ENCODE peak calls at places on chromosomes 16 and 17, in ten cellular contexts. G is CD4-positive, CD25-positive, alpha-beta regulatory T cell; Y is right cardiac atrium; J is upper lobe of left lung; D is CD8-positive, alpha-beta memory T cell; B is trophoblast cell; Q is upper lobe of right lung; C is cardiac muscle cell; V is CD4-positive, alpha-beta memory T cell; E is SJCRH30. I is an unnamed sample. For H3K4me1, the result is how much of the 10 kb centered on the place peaks cover.

GRCh38 chr17:44496815-44497214 is 6.4 kb downstream of the GPATCH8 start:
- DNase-seq in G (no peak), Y (no peak), J (no peak), D (no peak), B (no peak), Q (no peak), C (no peak), V (no peak), E (no peak), I (no peak)

GRCh38 chr16:81866820-81867440 is 87.8 kb downstream of the PLCG2 start:
- DNase-seq in G (no peak), Y (peak), J (peak), D (no peak), B (no peak), Q (peak), C (no peak), V (no peak), E (no peak), I (no peak)

GRCh38 chr16:69339289-69340094 is at the start of the genes COG8 and NIP7:
- DNase-seq in G (peak), Y (peak), J (peak), D (peak), B (peak), Q (peak), C (peak), V (peak), E (peak), I (peak)

GRCh38 chr17:64972611-64973010 is 53.3 kb upstream of the LRRC37A3 start:
- DNase-seq in G (no peak), Y (no peak), J (no peak), D (no peak), B (no peak), Q (no peak), C (no peak), V (no peak), E (no peak), I (no peak)

GRCh38 chr17:35765086-35765710 is 4.5 kb downstream of the C17orf50 start:
- DNase-seq in G (no peak), Y (no peak), J (no peak), D (no peak), B (no peak), Q (no peak), C (no peak), V (no peak), E (peak), I (no peak)

GRCh38 chr17:82694647-82695046 is 3.9 kb downstream of the RAB40B start:
- DNase-seq in G (no peak), Y (no peak), J (no peak), D (no peak), B (no peak), Q (no peak), C (no peak), V (no peak), E (no peak), I (no peak)

GRCh38 chr17:74871329-74872076 is 1.3 kb downstream of the FDXR start:
- DNase-seq in G (no peak), Y (peak), J (no peak), D (no peak), B (no peak), Q (no peak), C (no peak), V (no peak), E (no peak), I (peak)

GRCh38 chr17:4706121-4706520 is 2.2 kb upstream of the PELP1 start:
- DNase-seq in G (no peak), Y (no peak), J (no peak), D (no peak), B (no peak), Q (no peak), C (no peak), V (no peak), E (no peak), I (no peak)

GRCh38 chr17:3916013-3916696 is at the start of gene P2RX1:
- DNase-seq in G (peak), Y (peak), J (peak), D (peak), B (no peak), Q (peak), C (peak), V (peak), E (no peak), I (no peak)

GRCh38 chr16:79519448-79519847 is 81.1 kb downstream of the MAF start:
- DNase-seq in G (peak), Y (peak), J (peak), D (no peak), B (no peak), Q (peak), C (no peak), V (no peak), E (no peak), I (no peak)

GRCh38 chr17:71936977-71937376 is 183.8 kb upstream of the SOX9 start:
- DNase-seq in G (no peak), Y (no peak), J (no peak), D (no peak), B (no peak), Q (no peak), C (no peak), V (no peak), E (no peak), I (no peak)

GRCh38 chr17:43418441-43419374 is 19.9 kb downstream of the ARL4D start:
- DNase-seq in G (no peak), Y (peak), J (no peak), D (no peak), B (peak), Q (no peak), C (peak), V (no peak), E (peak), I (no peak)

GRCh38 chr17:46770818-46771600 is 47.5 kb downstream of the WNT3 start:
- DNase-seq in G (peak), Y (peak), J (peak), D (no peak), B (peak), Q (peak), C (peak), V (no peak), E (peak), I (peak)

GRCh38 chr16:69413045-69413664 is 11.3 kb upstream of the CYB5B start:
- DNase-seq in G (no peak), Y (no peak), J (no peak), D (no peak), B (no peak), Q (no peak), C (no peak), V (no peak), E (no peak), I (no peak)

GRCh38 chr17:16215965-16216316 is 607 bp upstream of the NCOR1 start:
- DNase-seq in G (peak), Y (no peak), J (no peak), D (no peak), B (peak), Q (no peak), C (no peak), V (peak), E (peak), I (peak)

GRCh38 chr17:41648411-41649195 is 24.2 kb upstream of the KRT17 start:
- DNase-seq in G (peak), Y (peak), J (peak), D (peak), B (peak), Q (peak), C (peak), V (peak), E (peak), I (peak)

GRCh38 chr16:7505495-7505894 is 172.8 kb downstream of the RBFOX1 start:
- DNase-seq in G (no peak), Y (no peak), J (no peak), D (no peak), B (no peak), Q (no peak), C (no peak), V (no peak), E (no peak), I (no peak)

GRCh38 chr17:2635241-2635640 is 41.8 kb downstream of the PAFAH1B1 start:
- DNase-seq in G (no peak), Y (no peak), J (no peak), D (no peak), B (no peak), Q (no peak), C (no peak), V (no peak), E (no peak), I (no peak)

GRCh38 chr17:72614871-72615626 is 477.4 kb downstream of the SLC39A11 start:
- DNase-seq in G (no peak), Y (no peak), J (peak), D (no peak), B (no peak), Q (no peak), C (peak), V (no peak), E (no peak), I (no peak)

GRCh38 chr17:80360396-80360795 is 54.6 kb upstream of the ENDOV start:
- DNase-seq in G (no peak), Y (no peak), J (no peak), D (no peak), B (no peak), Q (no peak), C (no peak), V (no peak), E (no peak), I (peak)

GRCh38 chr17:81480140-81480917 is 32.3 kb downstream of the ACTG1 start:
- DNase-seq in G (no peak), Y (peak), J (no peak), D (no peak), B (no peak), Q (no peak), C (peak), V (no peak), E (peak), I (no peak)

GRCh38 chr17:43366809-43367587 is 31.8 kb upstream of the ARL4D start:
- DNase-seq in G (no peak), Y (peak), J (no peak), D (peak), B (no peak), Q (no peak), C (peak), V (no peak), E (peak), I (no peak)

GRCh38 chr16:642189-643049 is 791 bp downstream of the MCRIP2 start:
- DNase-seq in G (peak), Y (peak), J (peak), D (peak), B (peak), Q (peak), C (peak), V (no peak), E (no peak), I (no peak)

GRCh38 chr17:64071111-64071510 is 50.7 kb upstream of the ICAM2 start:
- DNase-seq in G (no peak), Y (no peak), J (no peak), D (no peak), B (no peak), Q (no peak), C (no peak), V (no peak), E (no peak), I (no peak)

GRCh38 chr17:35082073-35082657 is 18.7 kb upstream of the RFFL start:
- DNase-seq in G (peak), Y (no peak), J (no peak), D (no peak), B (no peak), Q (no peak), C (peak), V (no peak), E (peak), I (no peak)

GRCh38 chr16:83882118-83882879 is 16.6 kb upstream of the MLYCD start:
- DNase-seq in G (no peak), Y (no peak), J (no peak), D (no peak), B (no peak), Q (no peak), C (no peak), V (no peak), E (peak), I (no peak)

GRCh38 chr17:58969156-58969555 is 137.5 kb downstream of the TRIM37 start:
- DNase-seq in G (no peak), Y (no peak), J (no peak), D (no peak), B (no peak), Q (no peak), C (no peak), V (no peak), E (no peak), I (no peak)

GRCh38 chr16:12958366-12958765 is 57.0 kb downstream of the SHISA9 start:
- DNase-seq in G (no peak), Y (no peak), J (no peak), D (no peak), B (no peak), Q (no peak), C (no peak), V (no peak), E (no peak), I (no peak)

GRCh38 chr17:32693135-32693897 is 183.6 kb downstream of the MYO1D start:
- DNase-seq in G (no peak), Y (no peak), J (no peak), D (no peak), B (no peak), Q (no peak), C (no peak), V (no peak), E (no peak), I (no peak)

GRCh38 chr17:879546-879945 is 97.4 kb downstream of the MRM3 start:
- DNase-seq in G (peak), Y (peak), J (no peak), D (peak), B (peak), Q (peak), C (peak), V (peak), E (no peak), I (peak)
- H3K4me1 ChIP-seq in G (under half), Y (under half), J (under half), D (under half), B (under half), Q (under half), C (under half), V (under half), E (under half), I (half or more)

DNA sequence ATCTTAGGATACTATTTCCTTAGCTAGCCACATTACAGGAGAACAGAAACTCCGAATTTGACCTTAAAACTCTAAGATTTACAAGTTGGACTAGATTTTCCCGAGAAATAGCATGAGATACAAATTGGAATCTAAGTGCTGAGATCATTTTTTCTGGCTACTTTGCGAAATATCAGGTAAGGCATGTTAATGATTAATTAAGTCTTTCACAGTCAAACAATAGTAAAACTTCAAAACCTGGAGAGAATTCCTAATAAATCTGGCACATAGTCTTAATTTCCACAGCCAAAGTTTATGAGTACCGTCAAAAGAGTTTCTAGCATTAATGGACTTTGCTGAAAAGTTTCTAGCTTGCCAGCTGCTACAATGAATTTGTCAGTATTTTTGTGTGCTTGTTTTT is 379.5 kb upstream of the TOM1L1 start:
- DNase-seq in G (no peak), Y (no peak), J (no peak), D (no peak), B (no peak), Q (no peak), C (no peak), V (no peak), E (no peak), I (no peak)
- H3K4me1 ChIP-seq in G (under half), Y (under half), J (under half), D (under half), B (under half), Q (under half), C (under half), V (under half), E (under half), I (under half)

DNA sequence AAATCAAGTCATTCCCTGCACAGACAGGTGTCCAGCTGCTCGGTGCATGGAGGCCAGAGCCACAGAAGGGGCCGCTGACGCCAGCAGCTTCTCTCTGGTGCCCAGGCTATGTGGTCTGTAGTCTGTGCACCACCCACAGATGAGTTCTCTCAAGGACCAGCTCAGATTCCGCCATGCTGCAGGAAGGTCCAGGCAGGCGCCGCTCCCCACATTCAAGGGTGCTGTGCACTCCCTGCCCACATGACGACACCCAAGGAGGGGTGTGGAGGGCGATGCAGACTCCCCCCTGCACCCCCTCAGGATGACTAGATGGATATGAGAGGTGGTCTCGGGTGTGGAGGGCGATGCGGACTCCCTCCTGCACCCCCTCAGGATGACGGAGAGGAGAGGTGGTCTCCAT is 119.0 kb downstream of the ANKRD11 start:
- DNase-seq in G (no peak), Y (no peak), J (no peak), D (no peak), B (no peak), Q (no peak), C (no peak), V (no peak), E (no peak), I (no peak)
- H3K4me1 ChIP-seq in G (half or more), Y (under half), J (under half), D (under half), B (under half), Q (under half), C (under half), V (half or more), E (half or more), I (under half)

DNA sequence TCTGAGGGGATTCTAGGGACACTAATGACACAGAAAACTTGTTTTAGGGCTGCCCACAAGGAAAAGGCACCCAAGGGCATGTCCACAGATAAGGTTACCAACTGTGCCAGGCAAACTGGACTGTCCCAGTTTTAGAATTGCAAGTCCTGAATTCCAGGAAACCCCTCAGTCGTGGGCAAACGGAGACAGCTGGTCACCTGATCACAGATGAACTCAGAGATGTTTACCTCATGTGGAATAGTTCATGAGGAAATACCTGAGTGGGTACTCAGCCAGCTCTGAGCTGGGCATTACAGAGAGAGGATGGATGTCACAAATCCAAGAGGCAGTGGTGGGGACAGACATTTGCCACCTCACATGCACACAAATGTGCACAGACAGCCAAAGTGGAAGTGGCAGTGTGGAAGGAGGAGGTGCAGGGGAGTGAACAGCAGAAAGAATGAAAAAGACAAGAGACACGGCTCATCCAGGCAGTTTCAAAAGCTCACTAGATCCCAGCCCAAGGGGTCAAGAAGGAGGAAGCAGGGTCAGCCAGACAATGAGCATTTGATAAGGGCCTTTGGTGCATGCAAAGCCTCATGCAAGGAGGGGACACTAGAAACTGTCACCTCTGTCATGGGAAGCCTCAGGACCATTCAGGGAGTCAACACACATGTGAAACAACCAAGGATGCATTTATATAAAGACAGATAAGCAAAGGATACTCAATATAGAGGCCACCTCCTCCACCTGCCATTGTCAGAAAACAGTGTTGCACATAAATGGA is 24.8 kb downstream of the TTLL6 start:
- DNase-seq in G (no peak), Y (no peak), J (no peak), D (no peak), B (no peak), Q (no peak), C (no peak), V (no peak), E (no peak), I (no peak)
- H3K4me1 ChIP-seq in G (under half), Y (under half), J (under half), D (under half), B (under half), Q (under half), C (under half), V (under half), E (under half), I (under half)

DNA sequence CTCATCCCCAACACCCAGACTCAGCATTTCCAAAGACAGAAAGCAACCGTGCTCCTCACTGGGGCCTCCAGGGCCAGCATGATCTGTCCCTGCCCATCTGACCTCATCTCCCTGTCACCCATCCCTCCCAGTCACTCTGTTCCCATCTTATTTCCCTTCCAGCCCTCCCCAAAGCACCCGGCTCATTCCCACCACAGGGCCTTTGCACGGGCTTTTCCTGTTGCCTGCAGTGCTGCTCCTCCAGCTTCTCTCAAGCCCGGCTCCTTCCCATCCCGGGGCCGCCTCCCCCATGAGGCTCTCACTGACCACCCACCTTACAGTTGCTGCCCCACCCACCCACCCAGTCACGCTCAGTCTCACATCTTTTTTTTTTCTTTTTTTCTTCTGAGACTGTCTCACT is 54.8 kb downstream of the RMI2 start:
- DNase-seq in G (no peak), Y (no peak), J (no peak), D (no peak), B (no peak), Q (peak), C (no peak), V (no peak), E (no peak), I (no peak)
- H3K4me1 ChIP-seq in G (under half), Y (under half), J (under half), D (under half), B (under half), Q (under half), C (under half), V (under half), E (under half), I (under half)

GRCh38 chr17:57557363-57557762 is 187.7 kb downstream of the CCDC182 start:
- DNase-seq in G (no peak), Y (no peak), J (no peak), D (no peak), B (no peak), Q (no peak), C (no peak), V (no peak), E (no peak), I (no peak)
- H3K4me1 ChIP-seq in G (under half), Y (under half), J (under half), D (under half), B (under half), Q (under half), C (under half), V (under half), E (under half), I (under half)

GRCh38 chr17:78327880-78328279 is 32.0 kb downstream of the SOCS3 start:
- DNase-seq in G (no peak), Y (no peak), J (no peak), D (no peak), B (no peak), Q (no peak), C (no peak), V (no peak), E (no peak), I (no peak)
- H3K4me1 ChIP-seq in G (under half), Y (under half), J (under half), D (under half), B (under half), Q (under half), C (under half), V (under half), E (under half), I (under half)

I was measured in suprapubic skin.